ENCODE peak calls at places on chromosomes 13 and 19, in eight cellular contexts. D is naive thymus-derived CD4-positive, alpha-beta T cell; U is uterus; H is GM23338; A is adrenal gland; Q is fibroblast of lung; J is testis; T is epithelial cell of esophagus. R is an unnamed sample.

GRCh38 chr19:32675720-32676185 is at the start of gene RGS9BP:
- DNase-seq in D (peak; percentile 58), U (peak; percentile 77), H (peak; percentile 64), A (peak; percentile 88), Q (peak; percentile 72), J (peak; percentile 79), T (peak; percentile 69), R (peak; percentile 38)

GRCh38 chr13:61466280-61466679 is 50.6 kb upstream of the PCDH20 start:
- DNase-seq in D (no peak), U (no peak), H (peak; percentile 57), A (no peak), Q (no peak), J (no peak), T (no peak), R (no peak)

GRCh38 chr19:15534957-15535864 is 26.9 kb downstream of the CYP4F22 start:
- DNase-seq in D (no peak), U (no peak), H (no peak), A (no peak), Q (no peak), J (no peak), T (no peak), R (no peak)

GRCh38 chr19:55460670-55461258 is 678 bp downstream of the ISOC2 start:
- DNase-seq in D (no peak), U (peak; percentile 87), H (peak; percentile 97), A (peak; percentile 89), Q (peak; percentile 82), J (peak; percentile 95), T (peak; percentile 52), R (no peak)

GRCh38 chr13:73292127-73292526 is 233.3 kb downstream of the KLF5 start:
- DNase-seq in D (no peak), U (no peak), H (no peak), A (no peak), Q (no peak), J (no peak), T (no peak), R (no peak)

GRCh38 chr13:57878291-57878690 is 246.7 kb downstream of the PCDH17 start:
- DNase-seq in D (no peak), U (no peak), H (no peak), A (no peak), Q (no peak), J (no peak), T (no peak), R (no peak)

GRCh38 chr19:18741124-18741493 is 50.0 kb downstream of the COMP start:
- DNase-seq in D (no peak), U (no peak), H (no peak), A (no peak), Q (no peak), J (no peak), T (no peak), R (no peak)

GRCh38 chr19:45558399-45558878 is 26.2 kb downstream of the OPA3 start:
- DNase-seq in D (peak; percentile 84), U (no peak), H (peak; percentile 93), A (peak; percentile 68), Q (peak; percentile 50), J (peak; percentile 49), T (peak; percentile 82), R (peak; percentile 55)

GRCh38 chr13:28349371-28349770 is 145.6 kb downstream of the FLT1 start:
- DNase-seq in D (no peak), U (no peak), H (no peak), A (no peak), Q (no peak), J (no peak), T (no peak), R (no peak)

GRCh38 chr19:3642987-3643386 is 16.4 kb upstream of the CACTIN start:
- DNase-seq in D (no peak), U (no peak), H (peak; percentile 58), A (no peak), Q (no peak), J (peak; percentile 76), T (peak; percentile 22), R (no peak)

GRCh38 chr13:51549050-51549449 is 35.2 kb upstream of the WDFY2 start:
- DNase-seq in D (no peak), U (no peak), H (no peak), A (no peak), Q (no peak), J (no peak), T (peak; percentile 59), R (no peak)

DNA sequence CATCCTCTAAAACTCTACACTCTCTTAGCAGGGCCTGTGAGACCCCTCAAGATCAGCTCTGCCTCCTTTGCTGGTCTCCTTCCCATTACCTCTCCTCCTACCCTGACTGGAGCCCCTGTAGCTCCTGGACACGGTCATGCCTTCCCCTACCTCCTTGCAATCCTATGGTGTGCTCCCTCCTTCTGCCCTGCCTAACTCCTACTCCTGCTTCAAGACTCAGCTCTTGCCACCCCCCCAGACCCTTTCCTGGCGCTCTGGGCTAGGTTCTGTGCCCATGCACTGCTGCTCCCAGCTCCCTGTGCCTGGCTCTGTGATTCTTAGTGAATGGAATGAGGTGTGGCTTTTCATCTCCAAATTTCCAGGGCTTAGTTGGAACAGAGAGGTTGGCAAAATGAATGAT is 28.0 kb upstream of the TPTE2 start:
- DNase-seq in D (no peak), U (no peak), H (no peak), A (no peak), Q (no peak), J (no peak), T (no peak), R (no peak)
- H3K4me3 ChIP-seq in D (no peak overlapping the region), U (no peak overlapping the region), H (no peak overlapping the region), A (no peak overlapping the region), Q (no peak overlapping the region), J (no peak overlapping the region), T (no peak overlapping the region), R (no peak overlapping the region)

GRCh38 chr19:408441-409005 is 424 bp downstream of the C2CD4C start:
- DNase-seq in D (no peak), U (no peak), H (no peak), A (no peak), Q (no peak), J (no peak), T (no peak), R (no peak)

GRCh38 chr19:407501-408440 is 1.2 kb downstream of the C2CD4C start:
- DNase-seq in D (no peak), U (no peak), H (no peak), A (no peak), Q (no peak), J (no peak), T (no peak), R (no peak)

GRCh38 chr19:410243-410781 is 1.4 kb upstream of the C2CD4C start:
- DNase-seq in D (no peak), U (no peak), H (no peak), A (no peak), Q (no peak), J (no peak), T (no peak), R (no peak)

GRCh38 chr19:409515-410242 is 732 bp upstream of the C2CD4C start:
- DNase-seq in D (no peak), U (no peak), H (peak; percentile 57), A (no peak), Q (no peak), J (no peak), T (no peak), R (peak; percentile 21)

DNA sequence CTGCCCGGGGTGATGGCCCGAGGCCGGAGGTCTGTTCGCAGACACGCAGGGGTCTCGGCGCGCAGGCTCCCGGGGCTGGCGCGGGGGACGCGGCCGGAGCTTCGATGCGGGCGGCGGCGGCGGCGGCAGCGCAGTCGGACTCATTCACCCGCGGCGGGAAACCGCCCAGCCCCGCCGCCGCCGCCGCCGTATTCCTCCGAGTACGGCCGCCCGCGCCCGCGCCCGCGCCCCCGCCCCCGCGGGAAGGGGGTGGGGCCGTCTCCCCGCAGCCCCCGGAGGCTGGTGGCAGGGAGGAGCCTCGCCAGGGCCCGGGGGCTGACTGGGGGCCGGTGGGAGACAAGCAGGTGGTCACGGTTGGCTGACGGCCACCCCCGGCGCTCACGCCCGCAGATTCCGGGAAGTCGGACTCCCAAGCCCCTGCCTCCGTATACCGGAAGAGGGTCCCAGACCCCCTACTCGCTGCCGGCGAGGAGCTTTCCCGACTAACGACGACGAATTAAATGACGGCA is at the start of gene C2CD4C:
- DNase-seq in D (peak; percentile 19), U (no peak), H (peak; percentile 60), A (no peak), Q (no peak), J (no peak), T (peak; percentile 15), R (no peak)
- H3K4me3 ChIP-seq in D (peak within 1 kb of the TSS; percentile 52), U (peak within 1 kb of the TSS; percentile 38), H (peak within 1 kb of the TSS; percentile 76), A (peak within 1 kb of the TSS; percentile 55), Q (no peak within 1 kb of the TSS), J (peak within 1 kb of the TSS; percentile 34), T (no peak within 1 kb of the TSS), R (peak within 1 kb of the TSS; percentile 53)

GRCh38 chr19:5533257-5533656 is 34.5 kb downstream of the TINCR start:
- DNase-seq in D (no peak), U (no peak), H (no peak), A (no peak), Q (no peak), J (no peak), T (no peak), R (no peak)
- H3K4me3 ChIP-seq in D (no peak overlapping the region), U (no peak overlapping the region), H (no peak overlapping the region), A (no peak overlapping the region), Q (no peak overlapping the region), J (no peak overlapping the region), T (no peak overlapping the region), R (no peak overlapping the region)

GRCh38 chr19:41997121-41997850 is 3.3 kb upstream of the ATP1A3 start:
- DNase-seq in D (peak; percentile 33), U (no peak), H (peak; percentile 88), A (peak; percentile 53), Q (peak; percentile 27), J (peak; percentile 60), T (peak; percentile 54), R (no peak)

GRCh38 chr19:41999878-42000208 is 5.8 kb upstream of the ATP1A3 start:
- DNase-seq in D (no peak), U (no peak), H (no peak), A (no peak), Q (no peak), J (no peak), T (no peak), R (no peak)

GRCh38 chr19:41997851-41998229 is 3.8 kb upstream of the ATP1A3 start:
- DNase-seq in D (no peak), U (no peak), H (peak; percentile 76), A (no peak), Q (no peak), J (no peak), T (no peak), R (peak; percentile 10)

GRCh38 chr19:41998246-41999020 is 4.4 kb upstream of the ATP1A3 start:
- DNase-seq in D (no peak), U (no peak), H (peak; percentile 94), A (peak; percentile 22), Q (peak; percentile 36), J (peak; percentile 48), T (peak; percentile 58), R (no peak)

DNA sequence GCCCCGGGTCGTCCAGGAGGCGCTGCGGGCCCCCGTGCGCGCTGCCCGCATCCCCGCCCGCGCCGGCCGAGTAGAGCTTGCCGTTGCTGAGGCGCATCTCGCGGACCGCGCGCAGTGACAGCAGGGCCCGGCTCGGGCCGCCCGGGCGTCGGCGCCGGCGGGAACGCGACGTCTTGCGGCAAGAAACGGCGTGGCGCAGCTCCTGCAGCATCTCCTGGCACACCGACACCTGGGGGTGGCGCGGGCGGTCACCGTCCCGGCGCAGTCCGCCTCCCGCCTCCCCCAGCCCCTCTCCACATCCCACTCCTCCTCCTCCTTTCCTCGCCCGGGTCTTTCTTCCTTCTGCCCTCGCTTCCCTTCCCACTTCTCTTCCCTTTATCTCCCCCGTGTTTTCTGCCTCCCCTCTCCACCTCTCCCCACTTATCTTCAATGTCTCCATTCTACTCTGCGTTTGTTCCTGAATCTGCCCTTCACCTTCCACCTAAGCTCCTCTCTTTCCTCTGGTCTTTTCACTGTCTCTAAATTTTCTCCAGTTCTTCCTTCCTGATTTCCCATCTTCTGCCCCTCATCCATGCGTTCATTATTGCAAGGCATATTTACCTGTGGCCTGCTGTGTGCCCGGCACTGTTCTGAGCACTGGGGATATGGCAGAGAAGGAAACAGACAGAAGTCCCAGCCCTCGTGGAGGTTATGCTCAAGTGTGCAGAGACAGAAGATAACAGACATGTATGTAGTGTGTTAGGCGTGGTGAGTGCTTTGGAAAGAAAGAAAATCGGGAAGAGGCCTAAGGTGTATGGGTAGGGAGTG is 5.2 kb upstream of the ATP1A3 start:
- DNase-seq in D (no peak), U (no peak), H (peak; percentile 80), A (no peak), Q (no peak), J (no peak), T (peak; percentile 19), R (peak; percentile 17)
- H3K4me3 ChIP-seq in D (no peak overlapping the region), U (no peak overlapping the region), H (peak overlapping the region; percentile 48), A (no peak overlapping the region), Q (no peak overlapping the region), J (no peak overlapping the region), T (no peak overlapping the region), R (no peak overlapping the region)

R was measured in Jurkat, Clone E6-1.